ENCODE peak calls at places on chromosomes 7 and 10, in five cellular contexts. One of them, this sample, is unnamed.

GRCh38 chr10:52314007-52314821 is at the start of gene DKK1:
- DNase-seq in activated CD4-positive, alpha-beta T cell treated with anti-CD3 and anti-CD28 coated beads, Interleukin-2, amount 50 U/mL, for 4 hours: no peak
- DNase-seq in hepatocyte: peak; percentile 86
- DNase-seq in HEK293T: peak; percentile 90
- DNase-seq in kidney glomerular epithelial cell: peak; percentile 60
- DNase-seq in this sample: peak; percentile 74

GRCh38 chr7:109663806-109664205 is 1094.1 kb downstream of the DNAJB9 start:
- DNase-seq in kidney glomerular epithelial cell: no peak
- DNase-seq in activated CD4-positive, alpha-beta T cell treated with anti-CD3 and anti-CD28 coated beads, Interleukin-2, amount 50 U/mL, for 4 hours: no peak
- DNase-seq in HEK293T: no peak
- DNase-seq in hepatocyte: no peak
- DNase-seq in this sample: no peak

GRCh38 chr10:21329995-21330627 is 195.4 kb downstream of the SKIDA1 start:
- DNase-seq in hepatocyte: peak; percentile 63
- DNase-seq in HEK293T: no peak
- DNase-seq in kidney glomerular epithelial cell: peak; percentile 63
- DNase-seq in activated CD4-positive, alpha-beta T cell treated with anti-CD3 and anti-CD28 coated beads, Interleukin-2, amount 50 U/mL, for 4 hours: no peak
- DNase-seq in this sample: peak; percentile 14

GRCh38 chr10:31129261-31129660 is 97.6 kb upstream of the ZNF438 start:
- DNase-seq in HEK293T: no peak
- DNase-seq in activated CD4-positive, alpha-beta T cell treated with anti-CD3 and anti-CD28 coated beads, Interleukin-2, amount 50 U/mL, for 4 hours: no peak
- DNase-seq in kidney glomerular epithelial cell: peak; percentile 44
- DNase-seq in hepatocyte: peak; percentile 45
- DNase-seq in this sample: no peak

GRCh38 chr10:130074639-130075038 is 36.0 kb downstream of the C10orf143 start:
- DNase-seq in activated CD4-positive, alpha-beta T cell treated with anti-CD3 and anti-CD28 coated beads, Interleukin-2, amount 50 U/mL, for 4 hours: no peak
- DNase-seq in kidney glomerular epithelial cell: no peak
- DNase-seq in hepatocyte: no peak
- DNase-seq in HEK293T: no peak
- DNase-seq in this sample: no peak

GRCh38 chr7:81256991-81257390 is 338.1 kb upstream of the SEMA3C start:
- DNase-seq in hepatocyte: no peak
- DNase-seq in kidney glomerular epithelial cell: no peak
- DNase-seq in HEK293T: peak; percentile 14
- DNase-seq in activated CD4-positive, alpha-beta T cell treated with anti-CD3 and anti-CD28 coated beads, Interleukin-2, amount 50 U/mL, for 4 hours: no peak
- DNase-seq in this sample: no peak

GRCh38 chr7:55132890-55133551 is 114.2 kb downstream of the EGFR start:
- DNase-seq in HEK293T: no peak
- DNase-seq in activated CD4-positive, alpha-beta T cell treated with anti-CD3 and anti-CD28 coated beads, Interleukin-2, amount 50 U/mL, for 4 hours: no peak
- DNase-seq in kidney glomerular epithelial cell: peak; percentile 99
- DNase-seq in hepatocyte: peak; percentile 84
- DNase-seq in this sample: peak; percentile 90

GRCh38 chr7:139651308-139651707 is 126.5 kb downstream of the HIPK2 start:
- DNase-seq in HEK293T: no peak
- DNase-seq in kidney glomerular epithelial cell: no peak
- DNase-seq in activated CD4-positive, alpha-beta T cell treated with anti-CD3 and anti-CD28 coated beads, Interleukin-2, amount 50 U/mL, for 4 hours: no peak
- DNase-seq in hepatocyte: no peak
- DNase-seq in this sample: no peak

GRCh38 chr7:16417958-16418357 is 3.4 kb downstream of the CRPPA start:
- DNase-seq in activated CD4-positive, alpha-beta T cell treated with anti-CD3 and anti-CD28 coated beads, Interleukin-2, amount 50 U/mL, for 4 hours: no peak
- DNase-seq in kidney glomerular epithelial cell: no peak
- DNase-seq in HEK293T: no peak
- DNase-seq in hepatocyte: no peak
- DNase-seq in this sample: no peak

GRCh38 chr7:76352193-76352592 is 6.6 kb downstream of the YWHAG start:
- DNase-seq in activated CD4-positive, alpha-beta T cell treated with anti-CD3 and anti-CD28 coated beads, Interleukin-2, amount 50 U/mL, for 4 hours: no peak
- DNase-seq in kidney glomerular epithelial cell: no peak
- DNase-seq in hepatocyte: no peak
- DNase-seq in HEK293T: no peak
- DNase-seq in this sample: no peak

GRCh38 chr10:85642421-85643170 is 724.0 kb downstream of the GRID1 start:
- DNase-seq in hepatocyte: peak; percentile 63
- DNase-seq in activated CD4-positive, alpha-beta T cell treated with anti-CD3 and anti-CD28 coated beads, Interleukin-2, amount 50 U/mL, for 4 hours: no peak
- DNase-seq in HEK293T: peak; percentile 12
- DNase-seq in kidney glomerular epithelial cell: peak; percentile 99
- DNase-seq in this sample: peak; percentile 64

GRCh38 chr10:102157224-102157623 is 5.0 kb downstream of the NOLC1 start:
- DNase-seq in HEK293T: no peak
- DNase-seq in kidney glomerular epithelial cell: no peak
- DNase-seq in hepatocyte: no peak
- DNase-seq in activated CD4-positive, alpha-beta T cell treated with anti-CD3 and anti-CD28 coated beads, Interleukin-2, amount 50 U/mL, for 4 hours: no peak
- DNase-seq in this sample: no peak

GRCh38 chr7:52764502-52765169 is 270.8 kb upstream of the POM121L12 start:
- DNase-seq in activated CD4-positive, alpha-beta T cell treated with anti-CD3 and anti-CD28 coated beads, Interleukin-2, amount 50 U/mL, for 4 hours: no peak
- DNase-seq in hepatocyte: no peak
- DNase-seq in HEK293T: no peak
- DNase-seq in kidney glomerular epithelial cell: peak; percentile 25
- DNase-seq in this sample: no peak

GRCh38 chr7:37349979-37350590 is 98.6 kb downstream of the ELMO1 start:
- DNase-seq in kidney glomerular epithelial cell: no peak
- DNase-seq in activated CD4-positive, alpha-beta T cell treated with anti-CD3 and anti-CD28 coated beads, Interleukin-2, amount 50 U/mL, for 4 hours: no peak
- DNase-seq in HEK293T: no peak
- DNase-seq in hepatocyte: no peak
- DNase-seq in this sample: no peak

GRCh38 chr7:30285067-30285530 is 702 bp downstream of the ZNRF2 start:
- DNase-seq in kidney glomerular epithelial cell: peak; percentile 26
- DNase-seq in activated CD4-positive, alpha-beta T cell treated with anti-CD3 and anti-CD28 coated beads, Interleukin-2, amount 50 U/mL, for 4 hours: peak; percentile 12
- DNase-seq in hepatocyte: peak; percentile 76
- DNase-seq in HEK293T: no peak
- DNase-seq in this sample: peak; percentile 52

GRCh38 chr10:12387561-12388210 is 38.3 kb downstream of the CAMK1D start:
- DNase-seq in activated CD4-positive, alpha-beta T cell treated with anti-CD3 and anti-CD28 coated beads, Interleukin-2, amount 50 U/mL, for 4 hours: no peak
- DNase-seq in hepatocyte: no peak
- DNase-seq in HEK293T: no peak
- DNase-seq in kidney glomerular epithelial cell: no peak
- DNase-seq in this sample: no peak

GRCh38 chr10:56096226-56096517 is 264.9 kb downstream of the ZWINT start:
- DNase-seq in hepatocyte: no peak
- DNase-seq in HEK293T: no peak
- DNase-seq in activated CD4-positive, alpha-beta T cell treated with anti-CD3 and anti-CD28 coated beads, Interleukin-2, amount 50 U/mL, for 4 hours: no peak
- DNase-seq in kidney glomerular epithelial cell: no peak
- DNase-seq in this sample: no peak

GRCh38 chr7:33836797-33837355 is 68.5 kb upstream of the BMPER start:
- DNase-seq in HEK293T: peak; percentile 20
- DNase-seq in hepatocyte: no peak
- DNase-seq in kidney glomerular epithelial cell: no peak
- DNase-seq in activated CD4-positive, alpha-beta T cell treated with anti-CD3 and anti-CD28 coated beads, Interleukin-2, amount 50 U/mL, for 4 hours: no peak
- DNase-seq in this sample: no peak

GRCh38 chr10:5779753-5780152 is 33.5 kb downstream of the GDI2 start:
- DNase-seq in HEK293T: no peak
- DNase-seq in hepatocyte: no peak
- DNase-seq in kidney glomerular epithelial cell: no peak
- DNase-seq in activated CD4-positive, alpha-beta T cell treated with anti-CD3 and anti-CD28 coated beads, Interleukin-2, amount 50 U/mL, for 4 hours: no peak
- DNase-seq in this sample: no peak

GRCh38 chr10:78780551-78780961 is 288.2 kb upstream of the ZMIZ1 start:
- DNase-seq in HEK293T: no peak
- DNase-seq in activated CD4-positive, alpha-beta T cell treated with anti-CD3 and anti-CD28 coated beads, Interleukin-2, amount 50 U/mL, for 4 hours: no peak
- DNase-seq in hepatocyte: no peak
- DNase-seq in kidney glomerular epithelial cell: no peak
- DNase-seq in this sample: no peak

GRCh38 chr7:46834921-46835320 is 747.0 kb downstream of the TNS3 start:
- DNase-seq in activated CD4-positive, alpha-beta T cell treated with anti-CD3 and anti-CD28 coated beads, Interleukin-2, amount 50 U/mL, for 4 hours: no peak
- DNase-seq in hepatocyte: no peak
- DNase-seq in kidney glomerular epithelial cell: no peak
- DNase-seq in HEK293T: no peak
- DNase-seq in this sample: no peak